ENCODE peak calls at places on chromosomes 6 and 20, in six cellular contexts. V, A, B, I, O and J are unnamed samples.

GRCh38 chr20:32089637-32090330 is 19.7 kb upstream of the TM9SF4 start:
- DNase-seq in V (no peak), A (no peak), B (no peak), I (no peak), O (no peak), J (no peak)

GRCh38 chr6:162190936-162191335 is 536.6 kb downstream of the PRKN start:
- DNase-seq in V (no peak), A (no peak), B (no peak), I (no peak), O (no peak), J (no peak)

GRCh38 chr6:137217801-137218472 is 1.2 kb downstream of the IFNGR1 start:
- DNase-seq in V (peak; percentile 47), A (no peak), B (no peak), I (peak; percentile 44), O (no peak), J (no peak)

GRCh38 chr6:168328086-168328485 is 8.5 kb upstream of the DACT2 start:
- DNase-seq in V (no peak), A (no peak), B (no peak), I (no peak), O (no peak), J (no peak)

GRCh38 chr6:105274678-105275077 is 94.9 kb upstream of the POPDC3 start:
- DNase-seq in V (no peak), A (no peak), B (no peak), I (no peak), O (no peak), J (no peak)

GRCh38 chr6:30828027-30828962 is 56.0 kb upstream of the DDR1 start:
- DNase-seq in V (peak; percentile 94), A (peak; percentile 71), B (peak; percentile 84), I (peak; percentile 84), O (peak; percentile 89), J (peak; percentile 81)

GRCh38 chr20:31652917-31653385 is 15.2 kb downstream of the COX4I2 start:
- DNase-seq in V (peak; percentile 31), A (no peak), B (no peak), I (no peak), O (peak; percentile 49), J (no peak)

GRCh38 chr20:13996265-13996664 is 949 bp downstream of the MACROD2 start:
- DNase-seq in V (no peak), A (no peak), B (no peak), I (no peak), O (no peak), J (no peak)

GRCh38 chr6:135535989-135536414 is 38.5 kb upstream of the AHI1 start:
- DNase-seq in V (peak; percentile 88), A (no peak), B (peak; percentile 63), I (no peak), O (no peak), J (peak; percentile 15)

GRCh38 chr20:32820000-32820697 is 395 bp downstream of the MAPRE1 start:
- DNase-seq in V (peak; percentile 66), A (peak; percentile 95), B (peak; percentile 67), I (peak; percentile 76), O (peak; percentile 92), J (peak; percentile 83)

GRCh38 chr20:23086931-23087411 is 847 bp upstream of the CD93 start:
- DNase-seq in V (no peak), A (no peak), B (no peak), I (peak; percentile 72), O (no peak), J (no peak)

GRCh38 chr6:90719321-90720195 is 132.7 kb upstream of the MAP3K7 start:
- DNase-seq in V (no peak), A (no peak), B (no peak), I (no peak), O (no peak), J (no peak)

GRCh38 chr6:80457044-80457933 is 350.8 kb downstream of the BCKDHB start:
- DNase-seq in V (peak; percentile 84), A (no peak), B (peak; percentile 40), I (peak; percentile 82), O (peak; percentile 49), J (no peak)

GRCh38 chr6:135546680-135547418 is 49.3 kb upstream of the AHI1 start:
- DNase-seq in V (no peak), A (no peak), B (no peak), I (peak; percentile 30), O (no peak), J (no peak)

GRCh38 chr6:34514593-34515472 is 41.3 kb downstream of the SPDEF start:
- DNase-seq in V (peak; percentile 44), A (no peak), B (no peak), I (no peak), O (peak; percentile 64), J (peak; percentile 54)

GRCh38 chr6:34243131-34243771 is 5.6 kb downstream of the SMIM29 start:
- DNase-seq in V (peak; percentile 35), A (no peak), B (no peak), I (no peak), O (no peak), J (no peak)

GRCh38 chr6:49430187-49430586 is 32.9 kb downstream of the MMUT start:
- DNase-seq in V (peak; percentile 16), A (no peak), B (peak; percentile 1), I (no peak), O (no peak), J (no peak)

GRCh38 chr6:11064836-11065235 is 20.7 kb upstream of the ELOVL2 start:
- DNase-seq in V (no peak), A (no peak), B (no peak), I (no peak), O (no peak), J (no peak)

GRCh38 chr6:11067348-11067747 is 23.2 kb upstream of the ELOVL2 start:
- DNase-seq in V (no peak), A (no peak), B (no peak), I (no peak), O (no peak), J (no peak)

GRCh38 chr6:11062715-11063114 is 18.6 kb upstream of the ELOVL2 start:
- DNase-seq in V (no peak), A (no peak), B (no peak), I (no peak), O (no peak), J (no peak)

GRCh38 chr6:11066505-11067347 is 22.6 kb upstream of the ELOVL2 start:
- DNase-seq in V (no peak), A (no peak), B (no peak), I (no peak), O (no peak), J (no peak)

GRCh38 chr6:11065436-11066202 is 21.5 kb upstream of the ELOVL2 start:
- DNase-seq in V (no peak), A (no peak), B (no peak), I (no peak), O (no peak), J (no peak)
- TF ChIP-seq CTCF in V (no peak), A (no peak), B (no peak), I (no peak), O (no peak), J (no peak)

DNA sequence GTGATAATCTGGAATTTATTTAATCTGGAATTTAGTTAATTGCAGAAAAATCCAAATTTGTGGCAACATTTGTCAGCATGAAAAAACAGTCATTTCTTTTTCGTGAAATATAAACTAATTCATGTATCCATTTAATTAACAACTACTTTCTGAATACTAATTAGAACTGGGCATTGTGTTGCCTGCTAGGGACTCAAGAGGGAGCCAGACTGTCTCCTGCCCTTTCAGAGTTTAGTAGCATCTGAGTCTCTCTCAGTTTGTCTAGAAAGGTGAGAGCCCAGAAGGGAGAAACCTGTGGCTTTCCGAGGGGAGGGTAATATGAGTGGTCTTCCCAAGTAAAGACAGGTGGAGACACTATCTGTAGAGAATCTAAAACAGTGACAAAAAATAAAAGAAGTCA is 210.9 kb upstream of the HDDC2 start:
- DNase-seq in V (peak; percentile 10), A (no peak), B (peak; percentile 5), I (no peak), O (no peak), J (no peak)
- TF ChIP-seq CTCF in V (peak; percentile 46), A (peak; percentile 15), B (peak; percentile 13), I (no peak), O (peak; percentile 29), J (peak; percentile 34)

GRCh38 chr6:109186012-109186411 is 90.7 kb downstream of the CEP57L1 start:
- DNase-seq in V (no peak), A (no peak), B (no peak), I (no peak), O (no peak), J (no peak)

GRCh38 chr6:109192865-109193264 is 97.6 kb downstream of the CEP57L1 start:
- DNase-seq in V (no peak), A (no peak), B (no peak), I (no peak), O (no peak), J (no peak)

GRCh38 chr6:109187399-109188114 is 92.2 kb downstream of the CEP57L1 start:
- DNase-seq in V (peak; percentile 44), A (peak; percentile 42), B (peak; percentile 43), I (no peak), O (peak; percentile 40), J (peak; percentile 53)

GRCh38 chr6:109184638-109185037 is 89.3 kb downstream of the CEP57L1 start:
- DNase-seq in V (no peak), A (no peak), B (no peak), I (no peak), O (no peak), J (no peak)

DNA sequence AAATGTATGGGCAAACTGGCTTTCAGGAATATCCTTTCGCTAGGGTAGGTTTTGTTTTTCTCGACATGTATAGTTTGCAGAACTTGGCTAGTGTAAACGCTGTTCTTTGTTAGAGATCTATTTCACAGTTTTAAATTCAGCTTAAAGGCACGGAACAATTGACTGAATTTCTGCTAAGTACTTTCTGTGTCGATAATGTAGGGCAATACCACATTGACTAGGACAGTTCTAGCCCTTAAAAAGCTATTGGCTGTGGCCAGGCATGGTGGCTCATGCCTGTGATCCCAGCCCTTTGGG is 92.8 kb downstream of the CEP57L1 start:
- DNase-seq in V (no peak), A (no peak), B (no peak), I (no peak), O (no peak), J (no peak)
- TF ChIP-seq CTCF in V (no peak), A (no peak), B (no peak), I (no peak), O (no peak), J (peak; percentile 19)

DNA sequence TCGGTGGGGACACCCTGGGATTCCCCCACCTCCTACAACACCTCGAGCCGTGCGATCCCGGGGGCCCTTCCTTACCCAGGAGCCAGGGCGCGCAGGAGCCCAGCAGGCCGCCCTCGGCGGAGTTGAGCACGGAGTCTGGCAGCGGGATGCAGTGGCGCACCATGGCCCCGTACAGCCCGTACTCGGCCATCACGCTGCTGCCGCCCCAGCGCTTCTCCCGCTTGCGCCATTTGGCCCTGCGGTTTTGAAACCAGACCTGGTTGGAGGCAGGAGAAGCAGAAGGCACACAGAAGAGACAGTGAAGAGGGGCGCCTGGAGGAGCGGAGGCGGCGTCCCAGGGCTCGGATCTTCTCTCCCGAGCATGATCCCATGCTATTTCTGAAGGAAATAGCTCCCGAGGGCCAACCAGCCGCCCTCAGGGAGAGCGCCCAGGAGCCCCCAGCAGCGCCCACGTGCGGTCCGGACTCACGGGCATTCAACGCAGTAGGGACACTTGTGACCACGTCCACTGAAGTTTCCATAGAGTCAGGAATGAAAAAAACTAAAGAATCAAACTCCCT is 4.3 kb downstream of the VSX1 start:
- DNase-seq in V (peak; percentile 38), A (no peak), B (peak; percentile 49), I (peak; percentile 55), O (no peak), J (peak; percentile 40)
- TF ChIP-seq CTCF in V (no peak), A (no peak), B (peak; percentile 16), I (peak; percentile 13), O (no peak), J (no peak)

DNA sequence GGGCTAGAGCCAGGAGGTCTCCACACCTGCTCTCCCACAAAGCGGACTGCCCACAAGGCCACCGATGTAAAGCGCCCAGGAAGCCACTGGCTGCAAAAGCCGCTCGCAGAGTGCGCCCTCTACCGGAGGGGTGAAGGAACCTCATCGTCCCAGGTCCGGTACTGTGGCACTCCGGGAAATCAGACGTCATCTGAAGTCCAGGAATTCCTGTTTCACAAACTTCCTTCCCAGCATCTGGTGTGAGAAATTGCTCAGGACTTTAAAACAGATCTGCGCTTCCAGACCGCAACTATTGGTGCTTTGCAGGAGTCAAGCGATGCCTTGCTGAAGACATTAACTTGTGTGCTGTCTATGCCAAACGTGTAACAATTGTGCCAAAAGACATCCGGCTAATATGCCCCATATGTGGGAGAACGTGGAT is 115.1 kb upstream of the ARID1B start:
- DNase-seq in V (peak; percentile 54), A (peak; percentile 69), B (peak; percentile 80), I (no peak), O (peak; percentile 75), J (peak; percentile 44)
- TF ChIP-seq CTCF in V (peak; percentile 60), A (peak; percentile 95), B (peak; percentile 72), I (peak; percentile 44), O (peak; percentile 85), J (peak; percentile 67)